ENCODE peak calls at places on chromosomes 2 and 18, in five cellular contexts. K is SK-N-SH, L is skeletal muscle cell, R is astrocyte of the spinal cord, H is BJ. G is an unnamed sample.

GRCh38 chr2:65027611-65028244 is 28.5 kb upstream of the CEP68 start:
- DNase-seq in K (no peak), L (no peak), R (no peak), H (no peak), G (no peak)

GRCh38 chr18:63454497-63454896 is 22.3 kb upstream of the SERPINB5 start:
- DNase-seq in K (no peak), L (no peak), R (peak), H (peak), G (no peak)

GRCh38 chr2:231957913-231958763 is 3.4 kb upstream of the DIS3L2 start:
- DNase-seq in K (no peak), L (no peak), R (no peak), H (no peak), G (no peak)

GRCh38 chr2:152189622-152190495 is 14.3 kb upstream of the STAM2 start:
- DNase-seq in K (peak), L (no peak), R (peak), H (no peak), G (no peak)

GRCh38 chr18:24734058-24734457 is 273.6 kb downstream of the HRH4 start:
- DNase-seq in K (peak), L (no peak), R (no peak), H (no peak), G (peak)

GRCh38 chr2:140455312-140455711 is 1675.1 kb upstream of the NXPH2 start:
- DNase-seq in K (no peak), L (no peak), R (no peak), H (no peak), G (no peak)

GRCh38 chr18:3350566-3351527 is 88.9 kb downstream of the MYL12B start:
- DNase-seq in K (no peak), L (no peak), R (peak), H (no peak), G (no peak)

GRCh38 chr2:10891391-10891790 is 20.3 kb upstream of the KCNF1 start:
- DNase-seq in K (no peak), L (no peak), R (no peak), H (no peak), G (no peak)

GRCh38 chr2:150271952-150272351 is 215.5 kb downstream of the RND3 start:
- DNase-seq in K (no peak), L (peak), R (peak), H (peak), G (no peak)

GRCh38 chr2:168538534-168538933 is 82.5 kb downstream of the CERS6 start:
- DNase-seq in K (no peak), L (no peak), R (peak), H (no peak), G (no peak)

GRCh38 chr2:219571311-219572236 is at the start of gene OBSL1:
- DNase-seq in K (peak), L (peak), R (peak), H (no peak), G (peak)

GRCh38 chr2:219570194-219570923 is 980 bp downstream of the OBSL1 start:
- DNase-seq in K (peak), L (no peak), R (peak), H (no peak), G (no peak)

GRCh38 chr2:219570924-219571310 is 422 bp downstream of the OBSL1 start:
- DNase-seq in K (no peak), L (no peak), R (peak), H (no peak), G (no peak)

GRCh38 chr2:219573166-219573565 is 1.1 kb downstream of the INHA start:
- DNase-seq in K (no peak), L (no peak), R (no peak), H (no peak), G (no peak)

DNA sequence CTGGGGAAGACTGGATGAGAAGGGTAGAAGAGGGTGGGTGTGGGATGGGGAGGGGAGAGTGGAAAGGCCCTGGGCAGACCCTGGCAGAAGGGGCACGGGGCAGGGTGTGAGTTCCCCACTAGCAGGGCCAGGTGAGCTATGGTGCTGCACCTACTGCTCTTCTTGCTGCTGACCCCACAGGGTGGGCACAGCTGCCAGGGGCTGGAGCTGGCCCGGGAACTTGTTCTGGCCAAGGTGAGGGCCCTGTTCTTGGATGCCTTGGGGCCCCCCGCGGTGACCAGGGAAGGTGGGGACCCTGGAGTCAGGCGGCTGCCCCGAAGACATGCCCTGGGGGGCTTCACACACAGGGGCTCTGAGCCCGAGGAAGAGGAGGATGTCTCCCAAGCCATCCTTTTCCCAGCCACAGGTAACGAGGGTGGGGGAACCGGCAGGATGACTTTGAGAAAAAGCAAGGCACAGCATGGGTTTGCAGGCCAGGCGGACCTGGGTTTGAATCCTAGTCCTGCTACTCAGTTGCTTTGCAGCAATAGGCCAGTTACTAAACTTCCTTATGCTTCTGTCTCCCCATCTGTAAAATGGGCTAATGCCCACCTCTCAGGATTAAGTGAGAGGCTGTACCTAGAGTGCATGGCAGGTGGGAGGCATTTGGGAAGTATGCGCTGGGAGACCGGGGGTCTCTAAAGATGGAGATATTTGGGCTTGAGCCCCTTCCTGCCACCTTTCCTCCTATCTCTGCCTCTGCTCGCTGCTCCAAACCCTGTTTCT is at the start of gene INHA:
- DNase-seq in K (no peak), L (no peak), R (no peak), H (no peak), G (no peak)
- H3K4me3 ChIP-seq in K (peak), L (peak), R (peak), H (peak), G (peak)

GRCh38 chr2:157785200-157785599 is 90.9 kb downstream of the ACVR1 start:
- DNase-seq in K (no peak), L (no peak), R (no peak), H (no peak), G (peak)
- H3K4me3 ChIP-seq in K (no peak), L (no peak), R (no peak), H (no peak), G (no peak)

GRCh38 chr18:9133225-9133624 is 3.4 kb upstream of the ANKRD12 start:
- DNase-seq in K (no peak), L (no peak), R (no peak), H (no peak), G (no peak)
- H3K4me3 ChIP-seq in K (no peak), L (no peak), R (no peak), H (no peak), G (no peak)

GRCh38 chr18:69949538-69949936 is 1.9 kb upstream of the CD226 start:
- DNase-seq in K (no peak), L (no peak), R (no peak), H (no peak), G (no peak)
- H3K4me3 ChIP-seq in K (no peak), L (no peak), R (no peak), H (no peak), G (no peak)

GRCh38 chr2:27211943-27212625 is at the start of the genes ATRAID and SLC5A6:
- DNase-seq in K (peak), L (peak), R (peak), H (no peak), G (peak)

GRCh38 chr2:27208486-27209050 is 3.3 kb upstream of the ATRAID start:
- DNase-seq in K (no peak), L (no peak), R (no peak), H (no peak), G (no peak)

GRCh38 chr2:27211241-27211942 is 449 bp upstream of the ATRAID start:
- DNase-seq in K (peak), L (no peak), R (peak), H (no peak), G (no peak)

GRCh38 chr2:27212626-27213471 is 781 bp upstream of the SLC5A6 start:
- DNase-seq in K (peak), L (peak), R (peak), H (no peak), G (no peak)

DNA sequence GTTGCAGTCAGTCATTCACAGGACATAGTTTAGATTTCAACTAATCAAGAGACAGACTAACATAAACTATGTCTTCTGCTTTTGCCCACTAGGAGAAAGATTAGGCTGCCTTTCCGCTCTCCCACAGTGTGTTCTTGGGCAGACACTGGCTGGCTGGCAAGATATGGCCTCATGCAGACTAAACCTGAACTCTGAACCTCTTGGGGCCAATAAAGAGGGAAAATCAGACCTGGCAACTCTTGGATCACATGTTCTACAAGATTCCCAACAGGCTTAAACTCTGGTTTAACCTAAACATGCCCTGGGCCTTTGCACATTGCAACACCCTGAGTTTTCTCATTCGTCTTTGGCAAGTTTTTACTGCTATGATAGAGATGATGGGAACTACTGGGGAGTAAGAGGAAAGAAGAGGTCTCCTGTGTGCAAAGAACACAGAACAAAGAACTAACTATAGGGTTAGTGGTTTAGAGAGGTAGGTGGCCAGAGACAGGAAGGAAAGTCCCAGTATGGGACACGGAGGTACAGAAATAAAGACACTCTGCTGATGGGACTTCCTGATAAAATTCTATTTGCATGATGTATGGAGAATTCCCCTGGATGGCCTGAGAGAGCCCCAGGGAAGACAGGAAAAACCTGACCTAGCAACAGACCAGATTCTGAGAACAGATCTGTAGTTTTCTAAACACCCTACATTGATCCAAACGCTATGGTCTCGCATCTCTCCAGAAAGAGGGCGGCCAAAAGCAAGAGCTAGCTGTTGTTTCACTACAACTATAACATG is 2.0 kb upstream of the ATRAID start:
- DNase-seq in K (no peak), L (peak), R (no peak), H (no peak), G (no peak)
- H3K4me3 ChIP-seq in K (no peak), L (no peak), R (no peak), H (no peak), G (no peak)

DNA sequence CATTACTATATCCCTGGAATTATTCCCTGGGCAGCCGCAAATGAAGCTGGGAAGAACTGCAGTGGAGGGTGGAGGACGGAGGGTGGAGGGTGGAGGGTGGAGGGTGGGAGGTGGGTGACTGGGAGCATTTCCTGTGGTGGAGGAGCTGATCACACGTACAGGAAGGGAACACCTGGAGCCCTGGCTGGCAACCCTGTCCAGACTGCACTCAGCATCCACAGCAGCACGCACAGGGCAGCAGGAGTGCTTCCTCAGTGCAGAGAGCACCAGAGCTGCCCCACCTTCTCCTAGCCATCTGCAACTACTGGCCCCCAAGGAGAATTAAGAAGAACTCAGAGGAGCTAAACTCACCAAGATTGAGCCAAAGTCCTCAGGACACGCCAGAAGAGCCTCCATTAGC is 249.9 kb downstream of the EIPR1 start:
- DNase-seq in K (peak), L (no peak), R (no peak), H (no peak), G (no peak)
- H3K4me3 ChIP-seq in K (no peak), L (no peak), R (no peak), H (no peak), G (no peak)

DNA sequence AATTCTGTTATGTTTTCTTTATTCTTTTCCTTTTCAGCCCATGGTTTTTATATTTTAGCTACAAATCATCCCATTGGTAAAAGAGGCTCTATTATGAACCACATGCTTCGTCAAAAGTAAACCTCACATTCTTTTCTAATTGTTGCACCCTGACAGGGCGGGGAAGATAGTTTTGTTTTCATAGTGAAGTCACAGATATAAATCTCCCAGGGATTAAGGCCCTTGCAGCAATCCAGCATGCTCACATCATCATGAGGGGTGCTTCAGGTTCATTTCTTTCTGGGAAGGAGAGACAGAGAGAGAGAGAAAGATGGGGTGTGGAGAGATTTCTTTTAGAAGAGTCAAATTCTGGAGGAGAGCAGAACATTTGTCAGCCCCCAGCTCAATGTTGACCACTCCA is 124.5 kb upstream of the CDC42EP3 start:
- DNase-seq in K (no peak), L (no peak), R (peak), H (peak), G (no peak)
- H3K4me3 ChIP-seq in K (no peak), L (no peak), R (no peak), H (no peak), G (no peak)

G was measured in lung.